ENCODE peak calls at places on chromosomes 5 and 9, in four cellular contexts. P is stimulated activated CD8-positive, alpha-beta memory T cell treated with anti-CD3 and anti-CD28 coated beads, Interleukin-7, amount 100 ng/mL, for 4 hours; Q is AML-193; Y is occipital lobe. D is an unnamed sample.

GRCh38 chr9:114039484-114039883 is 38.6 kb downstream of the AMBP start:
- DNase-seq in P (no peak), Q (no peak), Y (no peak), D (no peak)

GRCh38 chr5:10624679-10625078 is 60.8 kb downstream of the ANKRD33B start:
- DNase-seq in P (no peak), Q (no peak), Y (no peak), D (no peak)

GRCh38 chr9:16594787-16595186 is 275.7 kb downstream of the BNC2 start:
- DNase-seq in P (no peak), Q (no peak), Y (no peak), D (no peak)

GRCh38 chr9:18405240-18405639 is 68.7 kb upstream of the ADAMTSL1 start:
- DNase-seq in P (no peak), Q (no peak), Y (no peak), D (peak)

GRCh38 chr9:95778957-95779356 is 96.5 kb upstream of the ERCC6L2 start:
- DNase-seq in P (no peak), Q (no peak), Y (no peak), D (peak)

GRCh38 chr9:124210697-124211096 is 47.1 kb upstream of the NEK6 start:
- DNase-seq in P (peak), Q (no peak), Y (no peak), D (no peak)

GRCh38 chr9:89603629-89604462 is 966 bp upstream of the GADD45G start:
- DNase-seq in P (no peak), Q (peak), Y (peak), D (peak)

GRCh38 chr9:124256517-124257069 is 1.2 kb upstream of the NEK6 start:
- DNase-seq in P (no peak), Q (no peak), Y (no peak), D (no peak)

GRCh38 chr5:17229308-17229707 is 11.9 kb downstream of the BASP1 start:
- DNase-seq in P (no peak), Q (no peak), Y (no peak), D (no peak)

GRCh38 chr9:5714501-5715401 is 85.8 kb downstream of the RIC1 start:
- DNase-seq in P (no peak), Q (no peak), Y (no peak), D (no peak)

GRCh38 chr9:127173063-127173462 is 50.6 kb upstream of the ANGPTL2 start:
- DNase-seq in P (no peak), Q (no peak), Y (no peak), D (no peak)

GRCh38 chr5:151075698-151076331 is 5.0 kb downstream of the TNIP1 start:
- DNase-seq in P (no peak), Q (no peak), Y (no peak), D (no peak)

GRCh38 chr9:70420267-70421019 is 6.0 kb upstream of the KLF9 start:
- DNase-seq in P (peak), Q (peak), Y (peak), D (peak)

GRCh38 chr9:21904371-21904770 is 89.8 kb downstream of the CDKN2A start:
- DNase-seq in P (no peak), Q (no peak), Y (no peak), D (no peak)

GRCh38 chr9:38619556-38620447 is 594 bp downstream of the ANKRD18A start:
- DNase-seq in P (no peak), Q (no peak), Y (no peak), D (no peak)

GRCh38 chr5:502325-503079 is 21.7 kb downstream of the SLC9A3 start:
- DNase-seq in P (no peak), Q (no peak), Y (no peak), D (no peak)

GRCh38 chr9:133619791-133620190 is 10.6 kb upstream of the FAM163B start:
- DNase-seq in P (peak), Q (no peak), Y (no peak), D (no peak)

GRCh38 chr5:1888541-1889251 is 6.0 kb upstream of the IRX4 start:
- DNase-seq in P (no peak), Q (no peak), Y (no peak), D (no peak)

GRCh38 chr5:73256462-73257260 is 83.7 kb downstream of the TMEM174 start:
- DNase-seq in P (no peak), Q (no peak), Y (no peak), D (no peak)

GRCh38 chr5:146796911-146797310 is 81.6 kb downstream of the PPP2R2B start:
- DNase-seq in P (no peak), Q (no peak), Y (no peak), D (no peak)

GRCh38 chr5:90747175-90747574 is 188.6 kb downstream of the ADGRV1 start:
- DNase-seq in P (no peak), Q (no peak), Y (no peak), D (no peak)

GRCh38 chr5:168013546-168013945 is 277.9 kb upstream of the WWC1 start:
- DNase-seq in P (no peak), Q (no peak), Y (no peak), D (no peak)

GRCh38 chr5:139473565-139473964 is 2.8 kb downstream of the SMIM33 start:
- DNase-seq in P (no peak), Q (no peak), Y (no peak), D (no peak)

GRCh38 chr9:138117101-138117750 is 239.6 kb downstream of the CACNA1B start:
- DNase-seq in P (no peak), Q (no peak), Y (no peak), D (no peak)

GRCh38 chr9:80028501-80028900 is 456.7 kb downstream of the TLE4 start:
- DNase-seq in P (no peak), Q (no peak), Y (no peak), D (no peak)

GRCh38 chr9:120507936-120508510 is 71.9 kb downstream of the CDK5RAP2 start:
- DNase-seq in P (no peak), Q (no peak), Y (no peak), D (no peak)

GRCh38 chr5:68406767-68407232 is 191.2 kb downstream of the PIK3R1 start:
- DNase-seq in P (no peak), Q (no peak), Y (no peak), D (no peak)

GRCh38 chr9:69109152-69109551 is 64.9 kb upstream of the TJP2 start:
- DNase-seq in P (no peak), Q (no peak), Y (no peak), D (no peak)

GRCh38 chr5:67581203-67581602 is 384.6 kb upstream of the CD180 start:
- DNase-seq in P (no peak), Q (no peak), Y (no peak), D (no peak)

GRCh38 chr9:37952731-37953130 is 48.8 kb upstream of the SLC25A51 start:
- DNase-seq in P (no peak), Q (no peak), Y (peak), D (no peak)